ENCODE peak calls at places on chromosomes 11 and 22, in four cellular contexts. K, H, W and L are unnamed samples.

GRCh38 chr22:33073989-33074391 is 15.8 kb upstream of the SYN3 start:
- DNase-seq in H (no peak), K (no peak), W (no peak), L (no peak)

GRCh38 chr11:100681064-100681502 is 6.0 kb upstream of the ARHGAP42 start:
- DNase-seq in H (peak), W (peak), K (peak), L (peak)

GRCh38 chr11:76752321-76753175 is 30.6 kb upstream of the TSKU start:
- DNase-seq in K (no peak), W (no peak), H (no peak), L (no peak)

GRCh38 chr11:58530236-58530635 is 22.3 kb upstream of the OR5B21 start:
- DNase-seq in H (no peak), W (no peak), K (no peak), L (no peak)

GRCh38 chr11:79667377-79667776 is 226.5 kb upstream of the TENM4 start:
- DNase-seq in K (no peak), W (no peak), H (no peak), L (no peak)

GRCh38 chr22:30116362-30117117 is 36.3 kb downstream of the HORMAD2 start:
- DNase-seq in W (no peak), K (peak), H (no peak), L (no peak)

GRCh38 chr22:27748355-27749168 is 53.0 kb downstream of the MN1 start:
- DNase-seq in W (no peak), K (no peak), H (no peak), L (peak)

GRCh38 chr11:19403196-19403895 is 162.6 kb upstream of the E2F8 start:
- DNase-seq in K (no peak), H (no peak), W (no peak), L (no peak)

GRCh38 chr22:49208003-49208402 is 619.7 kb downstream of the BRD1 start:
- DNase-seq in K (no peak), W (no peak), H (no peak), L (peak)

GRCh38 chr22:22939537-22940368 is 52.1 kb downstream of the IGLL5 start:
- DNase-seq in K (no peak), H (no peak), W (no peak), L (peak)

GRCh38 chr11:24575392-24575791 is 78.5 kb downstream of the LUZP2 start:
- DNase-seq in K (no peak), H (no peak), W (no peak), L (no peak)

GRCh38 chr22:49052023-49052538 is 775.6 kb downstream of the BRD1 start:
- DNase-seq in H (peak), K (no peak), W (no peak), L (no peak)

GRCh38 chr22:45667486-45667885 is 4.1 kb upstream of the ATXN10 start:
- DNase-seq in W (no peak), H (no peak), K (peak), L (no peak)

GRCh38 chr11:108663154-108663877 is 1.6 kb upstream of the DDX10 start:
- DNase-seq in H (no peak), W (peak), K (no peak), L (no peak)

GRCh38 chr22:28769394-28770085 is 3.0 kb upstream of the CCDC117 start:
- DNase-seq in K (peak), W (no peak), H (no peak), L (no peak)

GRCh38 chr11:93603671-93604070 is 57.8 kb upstream of the CEP295 start:
- DNase-seq in K (no peak), W (no peak), H (no peak), L (no peak)

GRCh38 chr11:13013054-13013488 is 4.0 kb downstream of the RASSF10 start:
- DNase-seq in K (no peak), W (peak), H (no peak), L (no peak)

GRCh38 chr11:30545507-30545906 is 40.6 kb downstream of the MPPED2 start:
- DNase-seq in W (no peak), H (no peak), K (peak), L (no peak)

GRCh38 chr11:6681949-6682348 is 1.2 kb downstream of the MRPL17 start:
- DNase-seq in W (no peak), K (no peak), H (peak), L (no peak)

GRCh38 chr11:77154381-77155081 is 26.5 kb downstream of the MYO7A start:
- DNase-seq in W (no peak), K (no peak), H (no peak), L (no peak)

GRCh38 chr11:113242767-113243397 is 71.5 kb upstream of the TTC12 start:
- DNase-seq in W (no peak), H (no peak), K (no peak), L (no peak)

GRCh38 chr11:10307022-10307410 is 2.1 kb downstream of the ADM start:
- DNase-seq in W (no peak), H (no peak), K (peak), L (no peak)

GRCh38 chr11:130523609-130524008 is 75.2 kb downstream of the ADAMTS15 start:
- DNase-seq in K (no peak), H (no peak), W (no peak), L (no peak)

GRCh38 chr11:86396403-86396802 is 21.7 kb downstream of the CCDC81 start:
- DNase-seq in H (no peak), W (no peak), K (no peak), L (no peak)

GRCh38 chr11:112227471-112227870 is 1.2 kb downstream of the PTS start:
- DNase-seq in W (no peak), H (no peak), K (no peak), L (no peak)

GRCh38 chr22:42217019-42217751 is 53.3 kb downstream of the TCF20 start:
- DNase-seq in H (no peak), W (peak), K (no peak), L (no peak)

GRCh38 chr11:47667135-47667534 is 24.8 kb upstream of the MTCH2 start:
- DNase-seq in K (no peak), H (no peak), W (no peak), L (no peak)

GRCh38 chr22:21710156-21710555 is 25.4 kb downstream of the YPEL1 start:
- DNase-seq in H (no peak), W (no peak), K (no peak), L (no peak)

GRCh38 chr11:73236879-73237278 is 18.8 kb downstream of the P2RY2 start:
- DNase-seq in H (peak), W (no peak), K (peak), L (peak)
- TF ChIP-seq ATF2 in H (no peak), W (no peak), K (no peak), L (no peak)

DNA sequence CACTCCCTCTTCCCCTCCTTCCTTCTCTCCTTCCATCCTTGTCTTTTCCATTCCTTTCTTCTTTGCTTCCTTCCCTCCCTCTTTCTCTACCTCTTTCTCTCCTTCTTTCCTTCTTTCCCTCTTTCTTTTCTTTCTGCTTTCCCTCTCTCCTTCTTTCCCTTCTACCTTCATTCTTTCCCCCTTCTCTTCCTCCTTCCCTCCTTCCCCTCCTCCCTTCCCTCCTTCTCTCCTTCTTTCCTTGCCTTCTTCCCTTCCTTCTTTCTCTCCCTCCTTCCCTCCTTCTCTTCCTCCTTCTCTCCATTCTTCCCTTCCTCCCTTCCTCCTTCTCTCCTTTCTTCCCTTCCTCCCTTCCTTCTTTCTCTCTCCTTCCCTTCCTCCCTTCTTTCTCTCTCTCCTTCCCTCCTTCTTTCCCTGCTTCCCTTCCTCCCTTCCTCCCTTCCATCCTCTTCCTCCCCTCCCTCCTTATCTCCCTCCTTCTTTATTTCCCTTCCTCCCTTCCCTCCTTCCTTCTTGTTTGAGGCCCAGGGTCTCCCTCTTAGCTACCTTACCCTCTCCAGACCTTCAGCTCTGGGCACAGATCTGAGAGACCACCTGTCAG is 77.0 kb downstream of the BUD13 start:
- DNase-seq in H (no peak), K (no peak), W (no peak), L (no peak)
- TF ChIP-seq CTCF in H (no peak), K (no peak), W (no peak), L (no peak)

DNA sequence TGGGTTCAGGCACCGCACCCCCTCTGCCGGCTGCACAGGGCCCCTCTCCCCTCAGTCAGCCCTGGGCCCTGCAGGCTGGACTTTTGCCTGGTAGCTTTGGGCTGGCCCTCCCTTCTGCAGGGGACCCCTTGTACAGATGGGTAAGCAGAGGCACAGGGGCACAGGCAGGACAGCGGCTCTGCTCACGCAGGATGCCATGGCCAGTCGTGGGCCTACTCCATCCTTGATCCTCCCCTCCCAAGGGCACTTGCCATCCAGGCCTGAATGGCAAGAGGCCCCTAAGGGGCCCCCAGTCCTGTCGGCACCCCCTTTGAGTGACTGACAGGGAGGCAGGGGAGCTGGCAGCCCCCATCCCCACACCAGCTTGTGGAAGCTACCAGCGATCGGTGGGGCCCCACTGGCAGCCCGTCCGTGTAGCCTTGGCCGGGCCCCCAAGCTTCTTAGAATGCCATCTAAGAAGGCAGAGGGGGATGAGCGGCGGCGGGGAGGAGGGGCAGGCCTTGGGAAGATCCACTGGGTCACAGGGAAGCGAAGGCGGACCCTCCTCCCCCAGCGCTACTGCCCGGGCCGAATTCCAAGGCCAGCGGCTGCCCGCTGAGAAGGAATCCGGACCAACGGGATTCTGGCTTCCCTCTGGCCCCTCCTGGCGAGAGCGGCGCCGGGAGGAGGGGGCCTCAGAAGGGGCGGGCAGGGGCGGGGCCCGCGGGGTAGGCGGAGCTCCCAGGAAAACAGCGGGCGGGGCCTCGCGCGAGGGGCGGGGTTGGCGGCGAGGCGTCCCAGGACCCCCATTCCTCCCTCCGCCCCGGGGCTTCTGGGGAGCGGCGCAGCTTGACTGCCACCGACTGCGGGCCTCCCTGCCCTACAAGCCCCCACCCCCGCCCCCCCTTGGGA is 6.8 kb upstream of the CHKA start:
- DNase-seq in W (no peak), H (peak), K (peak), L (peak)
- TF ChIP-seq CREM in W (no peak), H (no peak), K (no peak), L (no peak)

GRCh38 chr11:33835143-33835878 is 56.6 kb downstream of the LMO2 start:
- DNase-seq in W (peak), H (peak), K (peak), L (no peak)
- TF ChIP-seq ATF2 in W (no peak), H (no peak), K (no peak), L (no peak)

DNA sequence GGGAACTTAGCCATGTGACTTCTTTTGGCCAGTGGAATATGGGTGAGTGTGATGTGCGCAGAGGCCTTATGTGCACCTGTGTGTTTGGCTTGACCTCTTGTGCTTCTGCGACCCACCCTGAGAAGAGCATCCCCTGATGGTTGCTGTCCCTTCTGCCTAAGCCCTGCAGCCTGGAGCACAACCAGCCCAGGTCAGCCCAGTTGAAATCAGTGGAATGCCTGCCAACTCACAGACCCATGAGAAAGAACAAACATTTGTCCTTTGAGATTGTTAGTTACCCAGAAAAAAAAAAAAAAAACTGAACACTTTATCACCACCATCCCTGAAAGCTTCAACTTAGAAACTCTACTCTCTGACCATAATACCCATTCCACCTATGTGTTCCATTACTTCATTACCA is 38.5 kb downstream of the PAMR1 start:
- DNase-seq in H (no peak), W (no peak), K (no peak), L (no peak)
- TF ChIP-seq CTCF in H (no peak), W (no peak), K (no peak), L (no peak)